ENCODE peak calls at places on chromosomes 13 and 19, in seven cellular contexts. O is dorsolateral prefrontal cortex, U is PC-3, V is RWPE2, W is activated B cell treated with CpG ODN at 0.5 μM for 24 hours, P is mucosa of descending colon, E is brain microvascular endothelial cell. K is an unnamed sample.

GRCh38 chr13:83878691-83879410 is 3.4 kb downstream of the SLITRK1 start:
- DNase-seq in E (no peak), O (peak), U (no peak), V (no peak), P (no peak), W (no peak), K (no peak)

GRCh38 chr13:83589816-83590215 is 292.5 kb downstream of the SLITRK1 start:
- DNase-seq in V (no peak), U (no peak), W (no peak), E (no peak), O (no peak), P (no peak), K (no peak)

GRCh38 chr19:49014123-49014869 is 2.6 kb downstream of the LHB start:
- DNase-seq in V (peak), E (no peak), P (no peak), W (no peak), U (no peak), O (no peak), K (no peak)

GRCh38 chr19:20453424-20453938 is 112.1 kb downstream of the ZNF737 start:
- DNase-seq in W (no peak), E (no peak), V (no peak), P (no peak), U (no peak), O (no peak), K (no peak)

GRCh38 chr13:85724554-85725432 is 74.4 kb downstream of the SLITRK6 start:
- DNase-seq in E (no peak), V (no peak), W (no peak), P (peak), O (no peak), U (peak), K (no peak)

GRCh38 chr19:41353466-41354342 is at the start of gene TGFB1:
- DNase-seq in V (peak), E (peak), O (peak), U (peak), P (peak), W (peak), K (peak)

GRCh38 chr19:35902870-35903475 is 644 bp downstream of the HCST start:
- DNase-seq in O (no peak), P (no peak), V (no peak), E (no peak), U (no peak), W (no peak), K (no peak)

GRCh38 chr13:74987124-74987690 is 494.8 kb downstream of the TBC1D4 start:
- DNase-seq in P (no peak), W (no peak), O (no peak), V (no peak), U (peak), E (no peak), K (no peak)

GRCh38 chr13:109160887-109161669 is 531.7 kb downstream of the MYO16 start:
- DNase-seq in P (no peak), W (no peak), E (no peak), O (no peak), V (no peak), U (peak), K (no peak)

GRCh38 chr13:101049166-101049850 is 367.0 kb downstream of the NALCN start:
- DNase-seq in W (no peak), P (no peak), E (no peak), O (no peak), U (peak), V (no peak), K (no peak)

GRCh38 chr19:17950310-17951150 is 16.4 kb upstream of the KCNN1 start:
- DNase-seq in W (peak), E (no peak), U (no peak), V (no peak), P (no peak), O (no peak), K (peak)

GRCh38 chr13:110714798-110715394 is 1.4 kb downstream of the ING1 start:
- DNase-seq in U (peak), W (peak), O (peak), P (peak), E (peak), V (peak), K (peak)

GRCh38 chr13:74026753-74027152 is 107.5 kb downstream of the KLF12 start:
- DNase-seq in O (no peak), W (peak), P (peak), V (no peak), E (peak), U (peak), K (peak)

GRCh38 chr19:6577410-6578125 is 13.4 kb downstream of the CD70 start:
- DNase-seq in V (peak), E (no peak), U (no peak), O (no peak), P (no peak), W (peak), K (no peak)

GRCh38 chr13:48602296-48603040 is 51.3 kb upstream of the CYSLTR2 start:
- DNase-seq in O (no peak), P (no peak), V (no peak), E (no peak), W (no peak), U (no peak), K (no peak)

GRCh38 chr19:55270172-55270942 is 9.6 kb downstream of the HSPBP1 start:
- DNase-seq in O (no peak), V (no peak), P (no peak), W (no peak), E (no peak), U (no peak), K (no peak)

GRCh38 chr13:29578300-29579048 is 17.0 kb downstream of the SLC7A1 start:
- DNase-seq in E (no peak), V (no peak), O (no peak), P (no peak), U (no peak), W (no peak), K (no peak)

GRCh38 chr13:32340917-32341316 is 25.6 kb downstream of the BRCA2 start:
- DNase-seq in O (no peak), E (no peak), W (no peak), U (no peak), V (no peak), P (no peak), K (no peak)

GRCh38 chr19:33436360-33437345 is 63.1 kb downstream of the CEBPG start:
- DNase-seq in P (peak), O (peak), W (no peak), V (peak), U (no peak), E (no peak), K (no peak)

GRCh38 chr19:5539431-5539833 is 28.3 kb downstream of the TINCR start:
- DNase-seq in O (no peak), E (no peak), P (no peak), U (no peak), W (no peak), V (no peak), K (no peak)

GRCh38 chr19:15779756-15780476 is 7.5 kb upstream of the OR10H5 start:
- DNase-seq in U (peak), W (no peak), E (no peak), O (peak), P (peak), V (no peak), K (no peak)

GRCh38 chr19:17352608-17353280 is 15.4 kb downstream of the GTPBP3 start:
- DNase-seq in P (no peak), O (no peak), V (no peak), U (no peak), E (no peak), W (no peak), K (no peak)

GRCh38 chr13:64074989-64075474 is 2659.4 kb upstream of the PCDH20 start:
- DNase-seq in W (no peak), E (no peak), O (no peak), P (no peak), U (no peak), V (no peak), K (no peak)

GRCh38 chr13:23752111-23753001 is 136.8 kb downstream of the MIPEP start:
- DNase-seq in E (no peak), V (no peak), O (no peak), U (peak), W (no peak), P (no peak), K (no peak)
- TF ChIP-seq CTCF in E (no peak), V (no peak), O (no peak), U (no peak), W (no peak), P (no peak), K (no peak)

DNA sequence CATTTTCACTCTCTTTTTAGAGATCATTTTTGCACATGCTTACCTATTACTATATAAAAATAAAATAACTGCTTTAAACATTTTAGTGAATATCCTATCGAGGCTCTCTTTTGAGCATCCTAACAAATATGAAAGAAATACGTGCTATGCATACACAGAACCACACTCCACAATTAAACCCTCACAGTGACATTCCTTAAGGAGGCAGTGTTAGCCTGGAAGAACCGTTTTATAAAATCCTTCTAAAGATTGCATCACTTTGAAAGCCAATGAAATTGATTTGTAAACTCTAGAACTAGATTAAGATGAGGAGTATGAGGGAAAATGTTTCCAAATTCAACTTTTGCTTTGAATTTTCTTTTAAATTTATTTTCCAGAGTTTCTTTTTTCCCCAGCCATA is 11.1 kb upstream of the ENOX1 start:
- DNase-seq in W (no peak), V (no peak), O (no peak), E (no peak), U (no peak), P (no peak), K (no peak)
- TF ChIP-seq CTCF in W (no peak), V (no peak), O (peak), E (no peak), U (no peak), P (no peak), K (no peak)

GRCh38 chr13:46146898-46147297 is 35.1 kb downstream of the LCP1 start:
- DNase-seq in U (no peak), O (peak), P (no peak), W (no peak), V (no peak), E (peak), K (no peak)
- TF ChIP-seq CTCF in U (peak), O (peak), P (no peak), W (no peak), V (peak), E (peak), K (no peak)

GRCh38 chr19:43503501-43504425 is 783 bp downstream of the PHLDB3 start:
- DNase-seq in U (peak), E (peak), P (peak), W (peak), O (peak), V (peak), K (peak)
- TF ChIP-seq CTCF in U (no peak), E (no peak), P (no peak), W (no peak), O (peak), V (peak), K (no peak)

GRCh38 chr13:71290963-71291937 is 575.8 kb downstream of the DACH1 start:
- DNase-seq in V (no peak), O (no peak), U (peak), W (no peak), P (no peak), E (peak), K (peak)

GRCh38 chr13:71285700-71286099 is 581.3 kb downstream of the DACH1 start:
- DNase-seq in U (no peak), E (no peak), W (no peak), O (no peak), P (no peak), V (no peak), K (no peak)
- TF ChIP-seq CTCF in U (no peak), E (peak), W (no peak), O (no peak), P (no peak), V (no peak), K (peak)

DNA sequence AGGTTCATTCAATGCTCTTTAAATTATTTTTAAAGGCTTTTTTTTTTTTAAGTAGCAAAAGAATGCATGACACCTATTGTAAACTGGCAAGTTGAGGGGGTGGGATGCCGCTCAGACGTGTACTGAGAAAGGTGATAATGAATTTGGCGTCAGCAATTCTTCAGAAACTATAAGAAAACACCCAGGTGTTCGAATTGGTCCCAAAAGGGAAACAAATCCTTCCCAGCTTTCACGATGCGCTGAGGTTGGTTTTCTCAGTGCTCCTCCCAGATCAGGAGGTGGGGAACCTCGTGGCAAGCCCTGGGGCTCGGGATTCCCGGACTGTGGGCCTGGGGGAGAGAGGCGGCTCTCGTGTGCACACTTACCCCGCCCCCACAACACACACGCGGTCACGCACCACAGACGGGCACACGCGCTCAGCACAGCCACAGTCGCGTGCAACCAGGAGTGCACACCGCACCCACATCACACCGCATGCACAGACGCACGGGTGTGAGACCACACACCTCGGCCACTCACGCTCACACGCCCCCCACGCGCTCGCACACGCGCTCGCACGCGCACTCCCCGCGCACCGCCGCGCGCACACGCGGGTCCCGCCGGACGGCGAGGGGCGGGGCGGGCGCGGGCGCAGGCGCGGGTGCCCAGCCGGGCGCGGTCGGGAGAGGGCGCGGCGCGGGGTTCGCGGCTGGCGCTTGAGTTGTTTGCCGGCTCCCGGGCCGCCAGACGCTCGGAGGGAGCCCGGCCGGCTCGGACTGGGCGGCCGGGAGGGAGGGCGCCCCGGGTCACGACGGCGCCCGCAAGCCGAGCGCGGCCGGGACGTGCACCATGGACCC is at the start of gene FAM124A:
- DNase-seq in E (no peak), U (peak), V (no peak), P (peak), O (peak), W (peak), K (peak)
- TF ChIP-seq CTCF in E (peak), U (no peak), V (peak), P (peak), O (no peak), W (no peak), K (no peak)

GRCh38 chr19:8214802-8215201 is 5.6 kb downstream of the CERS4 start:
- DNase-seq in W (no peak), V (no peak), E (no peak), P (no peak), U (no peak), O (no peak), K (no peak)
- TF ChIP-seq CTCF in W (no peak), V (no peak), E (no peak), P (no peak), U (no peak), O (no peak), K (no peak)

DNA sequence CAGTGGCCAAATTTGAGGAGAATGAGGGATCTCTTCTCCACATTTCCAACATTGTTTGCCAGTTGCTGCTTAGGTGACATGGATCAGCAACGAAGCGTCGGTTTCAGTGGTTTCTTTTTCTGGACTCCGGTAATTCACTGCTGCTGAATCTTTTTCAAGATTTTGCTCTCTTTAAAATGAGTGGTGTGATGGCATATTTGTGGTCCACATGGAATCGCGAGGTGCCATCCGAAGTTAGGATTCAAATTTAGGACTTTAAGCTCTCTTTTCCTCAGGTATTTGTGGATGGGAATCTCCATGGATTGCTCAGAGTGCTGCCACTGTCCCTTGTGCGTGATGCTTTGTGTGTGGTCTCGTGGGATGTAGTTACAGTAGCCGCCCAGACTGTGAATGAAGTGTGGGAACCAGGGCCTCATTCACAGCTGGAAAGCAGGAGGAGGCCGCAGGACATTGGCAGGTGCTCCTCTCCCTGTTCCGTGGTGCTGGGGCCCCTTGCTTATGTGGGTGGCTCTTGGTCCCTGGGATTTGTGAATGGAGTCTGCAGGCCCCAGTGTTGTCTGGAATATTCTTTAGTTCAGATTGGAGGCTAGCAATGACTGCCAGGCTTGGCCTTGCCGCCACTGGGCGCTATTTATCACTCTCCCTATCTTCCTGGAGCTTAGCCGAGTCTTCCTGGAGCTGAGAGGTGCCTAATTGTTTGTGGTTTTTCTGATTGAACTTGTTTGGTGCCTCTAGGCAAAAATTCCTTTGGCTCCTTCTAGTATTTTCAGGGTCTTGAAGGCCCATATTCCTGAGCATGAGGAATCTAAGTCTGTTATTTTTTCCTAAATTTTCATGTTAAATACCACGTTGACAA is 1.5 kb downstream of the ILF3 start:
- DNase-seq in W (no peak), O (no peak), P (peak), E (peak), U (peak), V (no peak), K (no peak)
- TF ChIP-seq CTCF in W (no peak), O (no peak), P (no peak), E (peak), U (peak), V (no peak), K (no peak)

GRCh38 chr19:12400618-12401502 is at the start of gene ZNF799:
- DNase-seq in E (peak), P (peak), W (peak), O (peak), V (peak), U (peak), K (peak)
- TF ChIP-seq CTCF in E (no peak), P (no peak), W (no peak), O (peak), V (peak), U (peak), K (no peak)

DNA sequence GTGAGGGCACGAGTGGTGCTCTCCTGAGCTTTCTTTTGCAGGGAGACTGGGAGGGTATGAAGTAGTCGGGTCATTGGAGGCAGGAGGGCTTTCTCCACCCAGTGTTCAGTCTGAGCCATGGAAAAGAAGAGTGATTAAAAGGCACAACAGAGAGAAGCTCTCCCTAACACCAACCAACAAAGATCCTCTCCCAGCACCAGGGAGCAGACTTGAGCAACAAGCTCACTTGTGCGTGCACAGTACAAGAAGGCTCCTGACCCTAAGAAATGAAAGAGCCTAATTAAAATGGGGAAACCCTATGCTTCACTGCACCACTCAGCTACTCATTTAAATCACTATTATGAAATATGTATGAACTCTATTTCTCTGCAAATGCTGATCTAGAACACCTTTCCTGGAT is 276.3 kb upstream of the SOX21 start:
- DNase-seq in E (no peak), W (no peak), U (no peak), V (no peak), O (no peak), P (no peak), K (no peak)
- TF ChIP-seq CTCF in E (peak), W (no peak), U (no peak), V (no peak), O (no peak), P (no peak), K (no peak)